ENCODE peak calls at places on chromosomes 16 and 17, in eight cellular contexts. H, X, G, P, C, K, N and R are unnamed samples.
A peak's percentile ranks its signal among the peaks of the same experiment; 100 is the strongest.

GRCh38 chr17:65539867-65540266 is 21.6 kb downstream of the AXIN2 start:
- DNase-seq in H (no peak), X (no peak), G (no peak), P (no peak), C (no peak), K (no peak), N (no peak), R (no peak)

GRCh38 chr17:57975044-57975443 is 13.0 kb downstream of the VEZF1 start:
- DNase-seq in H (no peak), X (no peak), G (no peak), P (no peak), C (no peak), K (no peak), N (no peak), R (no peak)

GRCh38 chr16:67150058-67150832 is 553 bp downstream of the B3GNT9 start:
- DNase-seq in H (no peak), X (peak; percentile 37), G (no peak), P (no peak), C (no peak), K (peak; percentile 64), N (peak; percentile 44), R (no peak)

GRCh38 chr17:28716740-28717577 is 709 bp downstream of the RAB34 start:
- DNase-seq in H (no peak), X (no peak), G (no peak), P (no peak), C (no peak), K (peak; percentile 42), N (no peak), R (no peak)

GRCh38 chr17:16282522-16282921 is 65.5 kb downstream of the PIGL start:
- DNase-seq in H (no peak), X (no peak), G (no peak), P (no peak), C (peak; percentile 69), K (no peak), N (no peak), R (no peak)

GRCh38 chr17:82315703-82316358 is 1.6 kb downstream of the CD7 start:
- DNase-seq in H (no peak), X (no peak), G (no peak), P (no peak), C (no peak), K (peak; percentile 15), N (no peak), R (no peak)

GRCh38 chr16:87343753-87344050 is 26.5 kb upstream of the C16orf95 start:
- DNase-seq in H (no peak), X (no peak), G (no peak), P (no peak), C (no peak), K (no peak), N (no peak), R (no peak)

GRCh38 chr17:50439008-50439407 is 13.0 kb downstream of the ACSF2 start:
- DNase-seq in H (no peak), X (no peak), G (no peak), P (no peak), C (no peak), K (no peak), N (no peak), R (no peak)

GRCh38 chr17:73359987-73360410 is 48.2 kb upstream of the CDC42EP4 start:
- DNase-seq in H (no peak), X (peak; percentile 93), G (no peak), P (no peak), C (no peak), K (peak; percentile 64), N (no peak), R (peak; percentile 88)
- TF ChIP-seq CTCF in H (no peak), X (peak; percentile 61), G (no peak), P (peak; percentile 25), C (no peak), K (no peak), N (no peak), R (peak; percentile 47)

DNA sequence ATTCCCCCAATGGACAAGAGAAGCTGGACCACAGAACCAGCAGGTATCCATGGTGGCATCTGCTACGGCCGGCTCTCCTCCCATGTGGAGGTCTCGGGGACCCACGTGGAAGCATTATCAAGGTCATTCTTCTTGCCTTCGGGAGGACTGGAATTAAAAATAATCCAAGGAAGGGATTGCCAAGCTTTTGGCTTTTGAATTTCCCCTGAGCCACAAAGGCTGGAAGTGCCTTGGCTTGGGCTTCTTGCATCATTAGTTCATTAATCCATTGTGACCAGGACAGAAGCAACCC is 16.1 kb downstream of the NAGPA start:
- DNase-seq in H (no peak), X (no peak), G (no peak), P (no peak), C (no peak), K (no peak), N (no peak), R (no peak)
- H3K4me3 ChIP-seq in H (no peak overlapping the region), X (no peak overlapping the region), G (no peak overlapping the region), P (no peak overlapping the region), C (no peak overlapping the region), K (no peak overlapping the region), N (no peak overlapping the region), R (no peak overlapping the region)

GRCh38 chr17:34527908-34528470 is 51.4 kb upstream of the TMEM132E start:
- DNase-seq in H (no peak), X (no peak), G (no peak), P (no peak), C (no peak), K (no peak), N (no peak), R (no peak)
- TF ChIP-seq CTCF in H (no peak), X (no peak), G (no peak), P (peak; percentile 39), C (no peak), K (no peak), N (peak; percentile 1), R (peak; percentile 1)

GRCh38 chr17:42423766-42424165 is 710 bp upstream of the CAVIN1 start:
- DNase-seq in H (no peak), X (no peak), G (no peak), P (no peak), C (no peak), K (no peak), N (no peak), R (no peak)
- H3K4me3 ChIP-seq in H (peak overlapping the region; percentile 94), X (no peak overlapping the region), G (peak overlapping the region; percentile 91), P (peak overlapping the region; percentile 94), C (peak overlapping the region; percentile 50), K (no peak overlapping the region), N (no peak overlapping the region), R (no peak overlapping the region)

GRCh38 chr17:77644181-77644972 is 314.1 kb upstream of the TNRC6C start:
- DNase-seq in H (no peak), X (no peak), G (no peak), P (no peak), C (no peak), K (no peak), N (no peak), R (no peak)

GRCh38 chr17:77641718-77642117 is 316.8 kb upstream of the TNRC6C start:
- DNase-seq in H (no peak), X (no peak), G (no peak), P (no peak), C (no peak), K (no peak), N (no peak), R (no peak)

GRCh38 chr17:77647531-77647930 is 311.0 kb upstream of the TNRC6C start:
- DNase-seq in H (no peak), X (no peak), G (no peak), P (no peak), C (no peak), K (no peak), N (no peak), R (no peak)

GRCh38 chr17:77644981-77645380 is 313.5 kb upstream of the TNRC6C start:
- DNase-seq in H (no peak), X (no peak), G (no peak), P (no peak), C (no peak), K (no peak), N (no peak), R (no peak)

DNA sequence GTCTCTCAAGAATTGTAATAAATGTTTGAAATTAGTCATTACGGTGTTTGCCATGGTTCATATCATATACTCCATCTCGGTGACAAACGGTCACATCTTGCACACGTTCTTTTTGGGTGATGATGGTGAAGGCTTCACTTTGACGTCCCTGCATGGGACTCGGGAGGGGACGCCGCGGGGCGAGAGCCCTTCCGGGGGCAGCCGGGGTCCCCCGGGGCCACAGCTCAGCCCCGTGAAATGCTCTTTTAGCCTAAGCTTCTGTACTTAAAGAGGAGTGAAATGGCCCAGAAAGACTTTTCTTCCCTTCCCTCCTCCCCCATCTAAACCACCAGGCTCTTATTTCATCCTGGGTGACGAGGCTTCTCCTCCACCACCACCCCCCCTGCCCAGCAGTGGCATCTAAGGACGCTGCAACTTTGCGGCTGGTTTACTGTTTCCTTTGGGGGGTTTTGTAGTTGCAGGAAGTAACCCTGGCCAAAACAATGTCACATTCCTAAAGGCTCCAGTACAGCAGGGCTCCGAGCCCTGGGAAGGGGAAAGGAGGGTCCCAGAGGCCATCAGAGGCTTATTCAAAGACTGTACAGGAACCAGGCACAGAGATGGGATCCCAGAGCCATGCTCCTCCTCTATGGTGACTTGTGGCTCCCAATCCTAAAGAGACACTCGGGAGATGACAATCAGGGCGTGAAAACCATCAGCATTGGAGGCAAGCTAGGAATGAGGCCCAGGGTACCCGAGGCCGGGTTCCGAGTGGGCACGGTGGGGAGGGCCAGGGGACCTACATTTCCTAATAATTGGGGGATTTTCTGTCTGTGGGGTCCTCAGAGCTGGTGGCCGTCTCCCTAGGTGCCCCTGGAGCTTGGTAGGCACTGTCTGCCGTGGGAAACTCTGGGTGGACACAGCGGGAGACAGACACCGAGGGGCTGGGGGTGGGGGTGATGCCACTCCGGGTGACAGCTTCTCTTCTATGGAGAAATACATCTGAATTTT is 312.8 kb upstream of the TNRC6C start:
- DNase-seq in H (no peak), X (no peak), G (peak; percentile 18), P (no peak), C (no peak), K (no peak), N (no peak), R (no peak)
- TF ChIP-seq CTCF in H (no peak), X (no peak), G (no peak), P (no peak), C (no peak), K (no peak), N (no peak), R (no peak)